ENCODE peak calls at places on chromosome 2, in five cellular contexts. I is type B pancreatic cell, L is K562, N is body of pancreas, V is HFFc6. G is an unnamed sample.

GRCh38 chr2:233905945-233906344 is 11.2 kb upstream of the TRPM8 start:
- DNase-seq in I (no peak), L (no peak), V (no peak), N (no peak), G (no peak)

GRCh38 chr2:66080136-66080535 is 354.8 kb upstream of the MEIS1 start:
- DNase-seq in N (no peak), L (no peak), V (no peak), I (no peak), G (peak)

GRCh38 chr2:84805250-84805917 is 75.5 kb downstream of the TRABD2A start:
- DNase-seq in L (no peak), I (no peak), V (peak), N (no peak), G (no peak)

GRCh38 chr2:71282493-71282892 is 49.1 kb upstream of the ZNF638 start:
- DNase-seq in I (no peak), L (no peak), V (peak), N (no peak), G (no peak)

GRCh38 chr2:43484323-43484930 is 111.4 kb downstream of the THADA start:
- DNase-seq in L (peak), I (no peak), N (no peak), V (peak), G (peak)

GRCh38 chr2:47065343-47065742 is 89.8 kb downstream of the STPG4 start:
- DNase-seq in N (no peak), L (no peak), V (no peak), I (no peak), G (no peak)

GRCh38 chr2:161445097-161445496 is 29.0 kb downstream of the TBR1 start:
- DNase-seq in N (no peak), I (no peak), V (no peak), L (no peak), G (no peak)

GRCh38 chr2:1661891-1662605 is 82.3 kb downstream of the PXDN start:
- DNase-seq in N (no peak), V (no peak), L (no peak), I (peak), G (no peak)

GRCh38 chr2:126656311-126657145 is 570 bp downstream of the GYPC start:
- DNase-seq in N (no peak), L (peak), I (no peak), V (peak), G (peak)

GRCh38 chr2:16105664-16106281 is 165.4 kb downstream of the MYCN start:
- DNase-seq in L (no peak), V (no peak), I (no peak), N (no peak), G (peak)

DNA sequence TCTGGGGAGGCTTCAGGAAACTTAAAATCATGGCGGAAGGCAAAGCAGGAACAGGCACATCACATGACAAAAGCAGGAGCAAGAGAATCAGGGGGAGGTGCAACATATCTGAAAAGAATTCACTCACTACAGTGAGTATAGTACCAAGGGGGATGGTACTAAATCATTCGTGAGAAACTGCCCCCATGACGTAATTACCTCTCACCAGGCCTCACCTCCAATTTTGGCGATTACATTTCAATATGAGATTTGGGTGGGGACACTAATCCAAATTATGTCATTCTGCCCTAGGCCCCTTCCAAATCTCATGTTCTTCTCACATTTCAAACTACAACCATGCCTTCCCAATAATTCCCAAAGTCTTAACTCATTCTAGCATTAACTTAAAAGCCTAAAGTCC is 740.8 kb upstream of the SOX11 start:
- DNase-seq in I (no peak), L (no peak), N (no peak), V (no peak), G (no peak)
- TF ChIP-seq CTCF in I (no peak), L (no peak), N (no peak), V (no peak), G (no peak)

DNA sequence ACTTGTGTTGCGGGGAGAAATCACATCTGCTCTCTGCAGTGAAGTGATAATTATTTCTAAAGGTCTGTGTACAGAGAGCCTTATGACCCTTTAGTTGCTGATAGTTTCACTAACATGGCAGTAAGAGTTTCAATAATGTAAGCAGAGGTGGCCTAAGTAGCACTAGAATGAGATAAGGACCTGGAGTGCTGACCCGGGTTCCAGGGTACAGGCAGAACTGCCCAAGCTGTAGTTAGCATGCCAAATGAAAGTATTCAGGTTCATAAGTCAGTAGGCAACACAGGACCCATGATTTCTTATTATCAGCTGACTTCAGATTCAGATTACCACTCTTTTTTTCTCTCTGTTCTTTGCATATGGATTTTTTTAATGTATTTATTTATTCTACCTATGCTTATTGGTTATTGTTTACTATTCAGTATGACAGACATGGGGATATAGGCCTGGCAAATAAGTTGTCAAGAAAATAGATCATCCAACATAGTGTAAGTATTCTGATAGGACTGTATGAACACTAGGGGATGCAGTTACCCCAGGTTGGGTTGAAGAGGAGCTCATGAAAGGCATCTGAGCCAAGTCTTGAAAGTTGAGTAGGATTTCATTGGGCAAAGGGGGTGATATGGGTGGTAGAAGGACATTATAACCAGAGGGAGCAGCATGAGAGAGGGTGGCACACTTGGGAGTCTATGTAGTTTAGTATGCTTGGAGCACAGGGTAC is 105.2 kb downstream of the CCDC85A start:
- DNase-seq in V (no peak), N (no peak), L (no peak), I (no peak), G (no peak)
- TF ChIP-seq CTCF in V (peak), N (no peak), L (no peak), I (no peak), G (no peak)

GRCh38 chr2:99188357-99188756 is 7.4 kb downstream of the MRPL30 start:
- DNase-seq in V (no peak), N (no peak), I (no peak), L (no peak), G (no peak)

GRCh38 chr2:99187011-99187410 is 6.0 kb downstream of the MRPL30 start:
- DNase-seq in N (no peak), V (no peak), I (no peak), L (no peak), G (no peak)

GRCh38 chr2:99184811-99185210 is 3.8 kb downstream of the MRPL30 start:
- DNase-seq in L (no peak), V (no peak), N (no peak), I (no peak), G (no peak)

DNA sequence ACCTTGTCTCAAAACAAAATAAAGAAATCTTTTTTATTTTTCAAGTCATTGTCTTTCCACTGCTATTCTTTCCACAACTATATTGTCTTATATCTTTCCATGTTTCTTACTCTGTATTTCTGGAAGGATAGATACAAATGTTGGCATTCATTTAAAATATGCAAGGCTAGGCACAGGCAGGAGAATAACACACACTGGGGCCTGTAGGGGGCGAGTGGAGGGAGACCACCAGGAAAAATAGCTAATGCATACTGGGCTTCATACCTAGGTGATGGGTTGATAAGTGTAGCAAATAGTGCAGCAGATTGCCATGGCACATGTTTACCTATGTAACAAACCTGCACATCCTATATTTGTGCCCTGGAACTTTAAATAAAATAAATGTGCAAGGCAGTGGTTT is 9.6 kb downstream of the MRPL30 start:
- DNase-seq in N (no peak), L (no peak), V (no peak), I (no peak), G (no peak)
- TF ChIP-seq CTCF in N (no peak), L (peak), V (peak), I (peak), G (no peak)

DNA sequence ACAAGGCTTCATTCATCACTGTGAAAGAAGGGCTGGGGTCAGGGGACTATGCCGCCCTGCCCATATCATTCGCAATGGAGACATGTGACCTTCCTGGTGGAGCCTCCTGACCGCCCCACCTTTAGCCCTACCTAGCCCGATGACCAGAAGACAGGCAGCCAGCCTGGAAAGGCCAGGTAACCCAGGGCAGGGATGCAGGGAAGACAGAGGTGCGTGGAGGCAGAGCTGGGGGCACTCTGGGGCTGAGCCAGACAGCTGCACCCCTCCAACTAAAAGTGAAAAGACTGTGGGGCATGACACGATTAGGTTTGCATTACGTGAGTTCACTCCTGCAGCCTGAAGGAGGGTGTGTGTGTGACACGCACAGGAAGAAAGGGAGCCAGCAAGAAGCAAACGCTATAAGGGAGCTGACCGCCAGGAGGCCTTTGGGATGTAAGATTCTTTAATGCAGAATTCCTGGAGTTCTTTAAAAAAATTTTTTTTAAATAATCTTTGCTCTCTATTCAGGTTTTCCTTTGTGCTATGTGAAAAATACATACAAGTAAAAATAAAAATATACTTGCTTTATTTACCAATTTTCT is 3.7 kb upstream of the HES6 start:
- DNase-seq in V (no peak), N (no peak), I (no peak), L (no peak), G (no peak)
- TF ChIP-seq CTCF in V (no peak), N (no peak), I (peak), L (no peak), G (peak)

DNA sequence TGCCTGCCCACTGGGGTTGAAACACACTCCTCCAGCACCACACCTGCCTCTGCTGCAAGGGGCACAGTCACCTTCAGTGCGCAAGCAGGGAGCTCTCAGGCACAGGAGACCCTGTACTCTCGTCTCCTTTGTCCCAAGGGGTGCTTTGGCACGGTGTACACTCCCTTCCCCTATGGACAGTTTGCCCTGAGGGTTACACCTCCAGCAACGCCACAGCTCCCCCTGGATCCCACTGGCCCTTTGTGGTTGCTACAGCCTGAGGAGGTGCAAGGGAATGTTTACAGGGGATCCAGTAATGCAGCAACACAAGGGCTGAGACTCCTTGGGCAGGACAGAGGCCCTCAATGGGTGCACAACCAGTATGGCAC is 45.2 kb upstream of the FAM117B start:
- DNase-seq in L (no peak), N (no peak), V (no peak), I (no peak), G (no peak)
- TF ChIP-seq CTCF in L (no peak), N (no peak), V (no peak), I (no peak), G (no peak)